ENCODE peak calls at places on chromosomes 6 and 20, in nine cellular contexts. One of them, this sample, is unnamed.

GRCh38 chr6:38092462-38092861 is 272.9 kb downstream of the ZFAND3 start:
- ATAC-seq in DND-41: no peak
- ATAC-seq in IMR-90: no peak
- ATAC-seq in heart right ventricle: no peak
- ATAC-seq in HCT116: no peak
- ATAC-seq in body of pancreas: no peak
- ATAC-seq in psoas muscle: no peak
- ATAC-seq in upper lobe of right lung: no peak
- ATAC-seq in gastrocnemius medialis: no peak
- ATAC-seq in this sample: no peak

GRCh38 chr6:10883312-10884244 is 1.7 kb upstream of the GCM2 start:
- ATAC-seq in HCT116: no peak
- ATAC-seq in body of pancreas: no peak
- ATAC-seq in IMR-90: no peak
- ATAC-seq in heart right ventricle: no peak
- ATAC-seq in gastrocnemius medialis: no peak
- ATAC-seq in psoas muscle: no peak
- ATAC-seq in upper lobe of right lung: no peak
- ATAC-seq in DND-41: no peak
- ATAC-seq in this sample: no peak

GRCh38 chr20:24694727-24695528 is 225.5 kb downstream of the SYNDIG1 start:
- ATAC-seq in HCT116: no peak
- ATAC-seq in DND-41: no peak
- ATAC-seq in psoas muscle: no peak
- ATAC-seq in heart right ventricle: peak; percentile 46
- ATAC-seq in body of pancreas: no peak
- ATAC-seq in upper lobe of right lung: no peak
- ATAC-seq in IMR-90: no peak
- ATAC-seq in gastrocnemius medialis: no peak
- ATAC-seq in this sample: no peak

GRCh38 chr20:45892828-45893500 is 1.8 kb downstream of the CTSA start:
- ATAC-seq in IMR-90: no peak
- ATAC-seq in body of pancreas: no peak
- ATAC-seq in heart right ventricle: no peak
- ATAC-seq in gastrocnemius medialis: no peak
- ATAC-seq in DND-41: no peak
- ATAC-seq in upper lobe of right lung: no peak
- ATAC-seq in psoas muscle: no peak
- ATAC-seq in HCT116: no peak
- ATAC-seq in this sample: no peak

GRCh38 chr6:8707956-8708772 is 272.8 kb upstream of the SLC35B3 start:
- ATAC-seq in HCT116: peak; percentile 92
- ATAC-seq in upper lobe of right lung: peak; percentile 89
- ATAC-seq in body of pancreas: peak; percentile 90
- ATAC-seq in gastrocnemius medialis: no peak
- ATAC-seq in heart right ventricle: peak; percentile 71
- ATAC-seq in psoas muscle: peak; percentile 55
- ATAC-seq in DND-41: no peak
- ATAC-seq in IMR-90: no peak
- ATAC-seq in this sample: no peak

GRCh38 chr6:85795966-85796365 is 153.3 kb upstream of the SYNCRIP start:
- ATAC-seq in HCT116: no peak
- ATAC-seq in heart right ventricle: no peak
- ATAC-seq in psoas muscle: no peak
- ATAC-seq in DND-41: no peak
- ATAC-seq in gastrocnemius medialis: no peak
- ATAC-seq in IMR-90: no peak
- ATAC-seq in body of pancreas: no peak
- ATAC-seq in upper lobe of right lung: no peak
- ATAC-seq in this sample: no peak

GRCh38 chr6:2733736-2734480 is 16.8 kb downstream of the MYLK4 start:
- ATAC-seq in DND-41: no peak
- ATAC-seq in gastrocnemius medialis: peak; percentile 15
- ATAC-seq in psoas muscle: peak; percentile 57
- ATAC-seq in IMR-90: no peak
- ATAC-seq in upper lobe of right lung: no peak
- ATAC-seq in heart right ventricle: peak; percentile 77
- ATAC-seq in body of pancreas: no peak
- ATAC-seq in HCT116: no peak
- ATAC-seq in this sample: no peak

GRCh38 chr6:148811472-148811871 is 64.6 kb downstream of the UST start:
- ATAC-seq in upper lobe of right lung: no peak
- ATAC-seq in IMR-90: no peak
- ATAC-seq in gastrocnemius medialis: no peak
- ATAC-seq in DND-41: no peak
- ATAC-seq in body of pancreas: no peak
- ATAC-seq in HCT116: no peak
- ATAC-seq in psoas muscle: no peak
- ATAC-seq in heart right ventricle: peak; percentile 48
- ATAC-seq in this sample: peak; percentile 63

GRCh38 chr6:122068291-122068769 is 331.1 kb upstream of the HSF2 start:
- ATAC-seq in heart right ventricle: peak; percentile 51
- ATAC-seq in gastrocnemius medialis: peak; percentile 79
- ATAC-seq in body of pancreas: peak; percentile 78
- ATAC-seq in IMR-90: no peak
- ATAC-seq in DND-41: no peak
- ATAC-seq in psoas muscle: peak; percentile 61
- ATAC-seq in upper lobe of right lung: no peak
- ATAC-seq in HCT116: no peak
- ATAC-seq in this sample: peak; percentile 84

GRCh38 chr20:32354592-32355416 is 3.3 kb upstream of the ASXL1 start:
- ATAC-seq in upper lobe of right lung: no peak
- ATAC-seq in DND-41: no peak
- ATAC-seq in gastrocnemius medialis: no peak
- ATAC-seq in HCT116: no peak
- ATAC-seq in heart right ventricle: no peak
- ATAC-seq in psoas muscle: no peak
- ATAC-seq in body of pancreas: no peak
- ATAC-seq in IMR-90: peak; percentile 4
- ATAC-seq in this sample: no peak

GRCh38 chr20:41330343-41330720 is 10.3 kb upstream of the LPIN3 start:
- ATAC-seq in heart right ventricle: no peak
- ATAC-seq in HCT116: no peak
- ATAC-seq in DND-41: no peak
- ATAC-seq in upper lobe of right lung: no peak
- ATAC-seq in IMR-90: no peak
- ATAC-seq in body of pancreas: no peak
- ATAC-seq in psoas muscle: peak; percentile 38
- ATAC-seq in gastrocnemius medialis: peak; percentile 14
- ATAC-seq in this sample: no peak
- H3K4me3 ChIP-seq in heart right ventricle: no peak overlapping the region
- H3K4me3 ChIP-seq in HCT116: no peak overlapping the region
- H3K4me3 ChIP-seq in DND-41: no peak overlapping the region
- H3K4me3 ChIP-seq in upper lobe of right lung: no peak overlapping the region
- H3K4me3 ChIP-seq in IMR-90: no peak overlapping the region
- H3K4me3 ChIP-seq in body of pancreas: no peak overlapping the region
- H3K4me3 ChIP-seq in psoas muscle: no peak overlapping the region
- H3K4me3 ChIP-seq in gastrocnemius medialis: no peak overlapping the region
- H3K4me3 ChIP-seq in this sample: no peak overlapping the region

GRCh38 chr6:26387565-26387964 is 4.7 kb downstream of the BTN2A2 start:
- ATAC-seq in psoas muscle: no peak
- ATAC-seq in heart right ventricle: no peak
- ATAC-seq in HCT116: no peak
- ATAC-seq in DND-41: no peak
- ATAC-seq in upper lobe of right lung: no peak
- ATAC-seq in IMR-90: no peak
- ATAC-seq in body of pancreas: no peak
- ATAC-seq in gastrocnemius medialis: no peak
- ATAC-seq in this sample: no peak

GRCh38 chr6:26388014-26388413 is 5.1 kb downstream of the BTN2A2 start:
- ATAC-seq in HCT116: no peak
- ATAC-seq in DND-41: no peak
- ATAC-seq in gastrocnemius medialis: no peak
- ATAC-seq in upper lobe of right lung: no peak
- ATAC-seq in psoas muscle: no peak
- ATAC-seq in heart right ventricle: no peak
- ATAC-seq in IMR-90: peak; percentile 40
- ATAC-seq in body of pancreas: no peak
- ATAC-seq in this sample: no peak

GRCh38 chr6:26388441-26388840 is 5.5 kb downstream of the BTN2A2 start:
- ATAC-seq in HCT116: no peak
- ATAC-seq in heart right ventricle: no peak
- ATAC-seq in body of pancreas: no peak
- ATAC-seq in psoas muscle: no peak
- ATAC-seq in gastrocnemius medialis: no peak
- ATAC-seq in DND-41: no peak
- ATAC-seq in upper lobe of right lung: no peak
- ATAC-seq in IMR-90: no peak
- ATAC-seq in this sample: no peak

GRCh38 chr6:26390504-26390903 is 7.6 kb downstream of the BTN2A2 start:
- ATAC-seq in upper lobe of right lung: no peak
- ATAC-seq in psoas muscle: no peak
- ATAC-seq in HCT116: no peak
- ATAC-seq in DND-41: no peak
- ATAC-seq in body of pancreas: no peak
- ATAC-seq in IMR-90: no peak
- ATAC-seq in heart right ventricle: no peak
- ATAC-seq in gastrocnemius medialis: no peak
- ATAC-seq in this sample: no peak

DNA sequence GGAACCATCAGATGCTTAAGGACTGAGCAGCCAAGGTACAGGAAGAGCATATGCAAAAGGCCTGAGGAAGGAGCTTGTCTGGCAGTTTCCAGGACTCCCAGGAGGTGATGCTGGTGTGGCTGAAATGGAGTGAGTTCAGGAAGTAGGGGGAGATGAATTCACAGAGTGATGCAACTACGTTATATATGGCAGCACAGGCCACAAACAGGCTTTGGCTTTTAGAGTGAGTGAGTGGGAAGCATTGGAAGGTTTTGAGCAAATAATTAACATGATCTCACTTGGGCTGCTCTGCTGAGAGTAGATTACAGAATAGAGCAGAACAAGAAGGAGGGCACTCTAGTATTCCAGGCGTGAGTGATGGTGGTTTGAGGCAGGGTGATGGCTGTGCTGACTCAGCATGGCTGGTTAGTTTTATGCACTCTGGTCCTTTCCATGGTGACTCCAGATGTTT is 6.5 kb downstream of the BTN2A2 start:
- ATAC-seq in IMR-90: no peak
- ATAC-seq in psoas muscle: no peak
- ATAC-seq in upper lobe of right lung: no peak
- ATAC-seq in gastrocnemius medialis: no peak
- ATAC-seq in heart right ventricle: no peak
- ATAC-seq in body of pancreas: no peak
- ATAC-seq in HCT116: no peak
- ATAC-seq in DND-41: peak; percentile 68
- ATAC-seq in this sample: no peak
- TF ChIP-seq CTCF in IMR-90: no peak
- TF ChIP-seq CTCF in psoas muscle: no peak
- TF ChIP-seq CTCF in upper lobe of right lung: no peak
- TF ChIP-seq CTCF in gastrocnemius medialis: no peak
- TF ChIP-seq CTCF in heart right ventricle: no peak
- TF ChIP-seq CTCF in body of pancreas: no peak
- TF ChIP-seq CTCF in HCT116: no peak
- TF ChIP-seq CTCF in DND-41: peak; percentile 41
- TF ChIP-seq CTCF in this sample: no peak

GRCh38 chr6:44251576-44252524 is 4.9 kb downstream of the HSP90AB1 start:
- ATAC-seq in gastrocnemius medialis: no peak
- ATAC-seq in body of pancreas: no peak
- ATAC-seq in upper lobe of right lung: no peak
- ATAC-seq in psoas muscle: no peak
- ATAC-seq in HCT116: no peak
- ATAC-seq in DND-41: no peak
- ATAC-seq in IMR-90: no peak
- ATAC-seq in heart right ventricle: no peak
- ATAC-seq in this sample: no peak

GRCh38 chr6:44254957-44255808 is 2.1 kb downstream of the SLC35B2 start:
- ATAC-seq in heart right ventricle: no peak
- ATAC-seq in upper lobe of right lung: no peak
- ATAC-seq in HCT116: peak; percentile 6
- ATAC-seq in psoas muscle: peak; percentile 27
- ATAC-seq in gastrocnemius medialis: no peak
- ATAC-seq in IMR-90: no peak
- ATAC-seq in DND-41: peak; percentile 4
- ATAC-seq in body of pancreas: no peak
- ATAC-seq in this sample: no peak

GRCh38 chr6:44254201-44254956 is 2.9 kb downstream of the SLC35B2 start:
- ATAC-seq in heart right ventricle: no peak
- ATAC-seq in body of pancreas: no peak
- ATAC-seq in psoas muscle: peak; percentile 0
- ATAC-seq in upper lobe of right lung: no peak
- ATAC-seq in IMR-90: no peak
- ATAC-seq in DND-41: peak; percentile 2
- ATAC-seq in gastrocnemius medialis: no peak
- ATAC-seq in HCT116: peak; percentile 6
- ATAC-seq in this sample: no peak

GRCh38 chr6:44255848-44256247 is 1.5 kb downstream of the SLC35B2 start:
- ATAC-seq in heart right ventricle: no peak
- ATAC-seq in upper lobe of right lung: no peak
- ATAC-seq in DND-41: no peak
- ATAC-seq in HCT116: no peak
- ATAC-seq in gastrocnemius medialis: no peak
- ATAC-seq in body of pancreas: no peak
- ATAC-seq in psoas muscle: peak; percentile 4
- ATAC-seq in IMR-90: no peak
- ATAC-seq in this sample: no peak

GRCh38 chr6:44253307-44254101 is 3.8 kb downstream of the SLC35B2 start:
- ATAC-seq in HCT116: peak; percentile 22
- ATAC-seq in gastrocnemius medialis: no peak
- ATAC-seq in heart right ventricle: no peak
- ATAC-seq in IMR-90: no peak
- ATAC-seq in body of pancreas: no peak
- ATAC-seq in psoas muscle: no peak
- ATAC-seq in DND-41: peak; percentile 50
- ATAC-seq in upper lobe of right lung: no peak
- ATAC-seq in this sample: no peak
- H3K27ac ChIP-seq in HCT116: no peak overlapping the region
- H3K27ac ChIP-seq in gastrocnemius medialis: no peak overlapping the region
- H3K27ac ChIP-seq in heart right ventricle: no peak overlapping the region
- H3K27ac ChIP-seq in IMR-90: no peak overlapping the region
- H3K27ac ChIP-seq in body of pancreas: no peak overlapping the region
- H3K27ac ChIP-seq in psoas muscle: peak overlapping the region; percentile 46
- H3K27ac ChIP-seq in DND-41: no peak overlapping the region
- H3K27ac ChIP-seq in upper lobe of right lung: no peak overlapping the region
- H3K27ac ChIP-seq in this sample: no peak overlapping the region

DNA sequence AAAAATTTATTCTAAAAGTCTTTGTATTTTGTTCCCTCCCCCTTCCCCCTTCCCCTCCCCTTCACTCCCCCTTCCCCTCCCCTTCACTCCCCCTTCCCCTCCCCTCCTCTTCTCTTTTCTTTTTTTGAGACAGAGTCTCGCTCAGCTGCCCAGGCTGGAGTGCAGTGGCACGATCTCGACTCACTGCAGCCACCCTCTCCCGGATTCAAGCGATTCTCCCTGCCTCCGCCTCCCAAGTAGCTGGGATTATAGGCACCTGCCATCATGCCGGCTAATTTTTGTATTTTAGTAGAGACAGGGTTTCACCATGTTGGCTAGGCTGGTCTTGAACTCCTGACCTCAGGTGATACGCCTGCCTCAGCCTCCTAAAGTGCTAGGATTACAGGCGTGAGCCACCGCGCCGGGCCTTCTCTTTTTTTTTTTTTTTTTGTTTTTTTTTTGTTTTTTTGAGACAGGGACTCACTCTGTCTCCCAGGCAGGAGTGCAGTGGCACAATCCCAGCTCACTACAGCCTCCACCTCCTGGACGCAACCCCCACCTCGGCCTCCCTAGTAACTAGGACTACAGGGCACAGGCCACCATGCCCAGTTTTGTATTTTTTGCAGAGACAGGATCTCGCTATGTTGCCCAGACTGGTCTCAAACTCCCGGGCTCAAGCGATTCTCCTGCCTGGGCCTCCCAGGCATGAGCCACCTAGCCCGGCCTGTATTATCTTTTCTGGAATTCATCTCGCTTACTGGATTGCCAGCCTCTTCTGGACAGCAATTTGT is 1.1 kb upstream of the AFG1L start:
- ATAC-seq in psoas muscle: no peak
- ATAC-seq in IMR-90: no peak
- ATAC-seq in DND-41: no peak
- ATAC-seq in body of pancreas: no peak
- ATAC-seq in HCT116: peak; percentile 2
- ATAC-seq in upper lobe of right lung: no peak
- ATAC-seq in heart right ventricle: no peak
- ATAC-seq in gastrocnemius medialis: no peak
- ATAC-seq in this sample: no peak
- H3K4me3 ChIP-seq in psoas muscle: peak overlapping the region; percentile 89
- H3K4me3 ChIP-seq in IMR-90: no peak overlapping the region
- H3K4me3 ChIP-seq in DND-41: peak overlapping the region; percentile 74
- H3K4me3 ChIP-seq in body of pancreas: no peak overlapping the region
- H3K4me3 ChIP-seq in HCT116: peak overlapping the region; percentile 67
- H3K4me3 ChIP-seq in upper lobe of right lung: peak overlapping the region; percentile 93
- H3K4me3 ChIP-seq in heart right ventricle: peak overlapping the region; percentile 62
- H3K4me3 ChIP-seq in gastrocnemius medialis: peak overlapping the region; percentile 83
- H3K4me3 ChIP-seq in this sample: peak overlapping the region; percentile 68

This sample was measured in gastroesophageal sphincter.